ENCODE peak calls at places on chromosomes 6 and 20, in six cellular contexts. Z is ascending aorta; G is CD8-positive, alpha-beta memory T cell; R is fibroblast of lung; K is Peyer's patch; H is stomach. L is an unnamed sample.

GRCh38 chr6:15987569-15987968 is 141.3 kb upstream of the MYLIP start:
- DNase-seq in Z (no peak), G (no peak), R (peak), K (no peak), H (no peak), L (no peak)

GRCh38 chr6:56758553-56758952 is 115.9 kb upstream of the DST start:
- DNase-seq in Z (no peak), G (no peak), R (no peak), K (no peak), H (no peak), L (no peak)

GRCh38 chr6:123467437-123467836 is 169.3 kb downstream of the TRDN start:
- DNase-seq in Z (no peak), G (no peak), R (no peak), K (no peak), H (no peak), L (no peak)

GRCh38 chr20:1987826-1988225 is 6.0 kb downstream of the PDYN start:
- DNase-seq in Z (no peak), G (no peak), R (peak), K (no peak), H (no peak), L (no peak)

GRCh38 chr6:7881765-7882500 is 28.7 kb downstream of the TXNDC5 start:
- DNase-seq in Z (no peak), G (no peak), R (no peak), K (no peak), H (no peak), L (no peak)

GRCh38 chr6:15879372-15880261 is 216.8 kb upstream of the DTNBP1 start:
- DNase-seq in Z (no peak), G (peak), R (peak), K (peak), H (peak), L (no peak)

GRCh38 chr6:94045473-94045872 is 626.1 kb upstream of the EPHA7 start:
- DNase-seq in Z (no peak), G (no peak), R (no peak), K (no peak), H (no peak), L (no peak)

GRCh38 chr20:11995750-11996567 is 78.3 kb downstream of the BTBD3 start:
- DNase-seq in Z (no peak), G (no peak), R (peak), K (no peak), H (no peak), L (no peak)

GRCh38 chr20:35462351-35462750 is 7.0 kb downstream of the CEP250 start:
- DNase-seq in Z (no peak), G (no peak), R (no peak), K (no peak), H (no peak), L (no peak)

GRCh38 chr6:63816979-63817436 is 181.4 kb downstream of the PHF3 start:
- DNase-seq in Z (no peak), G (no peak), R (no peak), K (no peak), H (no peak), L (no peak)

DNA sequence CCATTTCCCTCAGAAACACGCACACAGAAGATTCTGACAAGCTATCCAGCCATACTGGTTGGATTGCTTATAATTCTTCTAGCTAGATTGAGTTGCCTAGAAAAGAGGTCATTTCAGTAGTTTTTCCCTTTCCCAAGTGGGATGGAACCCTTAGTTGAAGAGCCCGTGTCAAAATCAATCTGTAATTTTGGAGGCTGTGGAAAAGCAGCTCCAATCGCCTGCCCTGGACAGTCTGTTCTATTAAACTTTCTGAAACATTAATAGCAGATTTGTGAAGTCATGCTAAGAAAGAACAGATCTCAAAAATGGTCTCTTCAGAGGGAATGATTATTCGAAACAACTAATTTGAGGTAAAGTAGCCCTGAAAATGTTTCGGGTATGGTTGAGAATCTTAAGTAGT is 29.3 kb downstream of the TMEM200A start:
- DNase-seq in Z (no peak), G (no peak), R (no peak), K (no peak), H (no peak), L (no peak)
- H3K27ac ChIP-seq in Z (no peak), G (no peak), R (no peak), K (no peak), H (no peak), L (no peak)

GRCh38 chr20:14214046-14214445 is 123.4 kb downstream of the FLRT3 start:
- DNase-seq in Z (no peak), G (no peak), R (no peak), K (no peak), H (no peak), L (no peak)

GRCh38 chr20:14220986-14221385 is 116.4 kb downstream of the FLRT3 start:
- DNase-seq in Z (no peak), G (no peak), R (no peak), K (no peak), H (no peak), L (no peak)

GRCh38 chr20:14223806-14224205 is 113.6 kb downstream of the FLRT3 start:
- DNase-seq in Z (no peak), G (no peak), R (no peak), K (no peak), H (no peak), L (no peak)

GRCh38 chr20:14219801-14220461 is 117.5 kb downstream of the FLRT3 start:
- DNase-seq in Z (no peak), G (no peak), R (no peak), K (peak), H (no peak), L (no peak)
- H3K4me3 ChIP-seq in Z (no peak), G (no peak), R (no peak), K (no peak), H (no peak), L (no peak)

GRCh38 chr20:25360631-25361286 is 29.9 kb downstream of the ABHD12 start:
- DNase-seq in Z (no peak), G (no peak), R (peak), K (no peak), H (no peak), L (no peak)
- H3K27ac ChIP-seq in Z (no peak), G (no peak), R (peak), K (no peak), H (no peak), L (no peak)

GRCh38 chr6:10410214-10410873 is 4.5 kb downstream of the TFAP2A start:
- DNase-seq in Z (no peak), G (no peak), R (no peak), K (no peak), H (no peak), L (no peak)
- H3K4me3 ChIP-seq in Z (no peak), G (no peak), R (no peak), K (no peak), H (peak), L (peak)

DNA sequence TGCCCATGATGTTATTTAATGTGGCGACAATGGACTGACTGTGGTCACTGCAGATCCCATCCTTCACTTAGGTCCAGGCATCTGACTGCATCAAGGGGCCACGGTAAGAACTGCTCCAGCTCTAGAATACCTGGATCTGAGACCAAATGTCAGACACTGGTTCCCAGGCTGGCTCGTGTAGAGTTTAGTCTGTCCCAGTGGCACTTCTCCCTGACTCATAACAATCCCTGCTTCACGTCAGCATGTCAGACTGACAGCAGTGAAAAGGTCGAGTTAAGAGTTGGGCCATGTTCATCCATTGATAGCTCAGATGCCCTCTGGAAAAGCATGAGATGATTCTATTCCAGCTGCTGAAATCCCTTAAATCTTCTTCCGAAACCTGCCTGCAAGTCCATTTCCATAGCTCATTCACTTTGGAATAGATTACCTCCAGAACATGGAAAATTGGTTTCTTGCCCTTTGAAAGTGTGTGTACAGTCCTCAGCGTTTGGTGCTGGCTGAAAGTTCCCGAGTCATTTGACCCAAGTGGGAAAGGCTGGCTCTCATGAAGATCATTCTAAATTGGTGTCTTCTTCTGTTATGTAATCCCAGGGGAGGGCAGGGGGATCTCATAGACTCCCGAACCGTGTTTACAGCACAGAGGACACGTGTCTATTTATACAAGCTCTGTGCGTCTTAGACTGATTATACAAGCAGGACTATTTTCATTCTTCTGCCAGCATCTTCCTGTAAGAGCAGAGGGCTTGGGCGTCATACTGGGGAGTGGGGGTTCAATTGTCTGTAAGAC is 160.8 kb downstream of the ZDHHC14 start:
- DNase-seq in Z (no peak), G (no peak), R (no peak), K (no peak), H (no peak), L (no peak)
- H3K27ac ChIP-seq in Z (no peak), G (no peak), R (no peak), K (no peak), H (no peak), L (no peak)

DNA sequence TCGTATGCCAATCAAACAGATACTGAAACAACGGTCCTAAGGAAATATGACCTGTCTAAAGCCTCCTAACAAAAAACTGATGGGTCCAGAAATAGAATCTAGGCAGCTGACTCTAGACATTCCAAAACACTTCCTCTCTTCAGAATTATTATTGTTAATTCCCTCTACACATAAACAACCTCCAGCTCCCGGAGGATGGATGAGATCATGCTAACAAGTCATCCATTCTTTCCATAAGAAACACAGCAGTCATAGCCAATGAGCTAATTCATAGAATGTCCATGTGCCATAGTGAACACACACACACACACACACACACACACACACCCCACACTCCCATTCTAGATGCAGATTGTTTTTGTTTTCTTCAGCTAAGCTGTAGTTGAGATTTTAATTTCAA is 44.3 kb downstream of the HDGFL1 start:
- DNase-seq in Z (no peak), G (no peak), R (peak), K (no peak), H (no peak), L (no peak)
- H3K4me3 ChIP-seq in Z (no peak), G (no peak), R (no peak), K (no peak), H (no peak), L (peak)

GRCh38 chr6:48916523-48917050 is 546.5 kb downstream of the MMUT start:
- DNase-seq in Z (no peak), G (no peak), R (no peak), K (no peak), H (no peak), L (no peak)
- H3K27ac ChIP-seq in Z (no peak), G (no peak), R (no peak), K (no peak), H (no peak), L (no peak)

GRCh38 chr20:25147716-25148115 is 47.8 kb upstream of the ENTPD6 start:
- DNase-seq in Z (no peak), G (no peak), R (no peak), K (no peak), H (no peak), L (no peak)

GRCh38 chr20:25149986-25150385 is 45.5 kb upstream of the ENTPD6 start:
- DNase-seq in Z (no peak), G (no peak), R (peak), K (no peak), H (no peak), L (no peak)

GRCh38 chr20:25146976-25147375 is 48.5 kb upstream of the ENTPD6 start:
- DNase-seq in Z (no peak), G (no peak), R (no peak), K (no peak), H (no peak), L (no peak)

GRCh38 chr20:25148982-25149846 is 46.3 kb upstream of the ENTPD6 start:
- DNase-seq in Z (no peak), G (no peak), R (no peak), K (no peak), H (no peak), L (no peak)

GRCh38 chr20:25148181-25148981 is 47.1 kb upstream of the ENTPD6 start:
- DNase-seq in Z (peak), G (peak), R (peak), K (peak), H (peak), L (no peak)
- H3K4me3 ChIP-seq in Z (peak), G (peak), R (peak), K (peak), H (peak), L (peak)

GRCh38 chr20:44721785-44722054 is 6.6 kb downstream of the CCN5 start:
- DNase-seq in Z (no peak), G (no peak), R (no peak), K (no peak), H (no peak), L (no peak)
- H3K27ac ChIP-seq in Z (peak), G (no peak), R (no peak), K (no peak), H (no peak), L (peak)

L was measured in thoracic aorta.